ENCODE peak calls at places on chromosomes 1 and 21, in five cellular contexts. One of them, this sample, is unnamed.

GRCh38 chr1:19596065-19596718 is 47.9 kb upstream of the NBL1 start:
- DNase-seq in heart left ventricle: no peak
- DNase-seq in stromal cell of bone marrow: no peak
- DNase-seq in stimulated activated CD8-positive, alpha-beta memory T cell treated with anti-CD3 and anti-CD28 coated beads, Interleukin-15, amount 100 ng/mL, for 4 hours: no peak
- DNase-seq in left cardiac atrium: no peak
- DNase-seq in this sample: no peak

GRCh38 chr1:151829352-151830046 is 2.1 kb downstream of the RORC start:
- DNase-seq in heart left ventricle: peak
- DNase-seq in stromal cell of bone marrow: no peak
- DNase-seq in stimulated activated CD8-positive, alpha-beta memory T cell treated with anti-CD3 and anti-CD28 coated beads, Interleukin-15, amount 100 ng/mL, for 4 hours: no peak
- DNase-seq in left cardiac atrium: no peak
- DNase-seq in this sample: no peak

GRCh38 chr1:232352366-232352765 is 277.6 kb downstream of the SIPA1L2 start:
- DNase-seq in heart left ventricle: no peak
- DNase-seq in stromal cell of bone marrow: no peak
- DNase-seq in stimulated activated CD8-positive, alpha-beta memory T cell treated with anti-CD3 and anti-CD28 coated beads, Interleukin-15, amount 100 ng/mL, for 4 hours: no peak
- DNase-seq in left cardiac atrium: no peak
- DNase-seq in this sample: no peak

GRCh38 chr21:31254131-31254530 is 89.9 kb downstream of the TIAM1 start:
- DNase-seq in heart left ventricle: no peak
- DNase-seq in stromal cell of bone marrow: no peak
- DNase-seq in stimulated activated CD8-positive, alpha-beta memory T cell treated with anti-CD3 and anti-CD28 coated beads, Interleukin-15, amount 100 ng/mL, for 4 hours: no peak
- DNase-seq in left cardiac atrium: no peak
- DNase-seq in this sample: no peak

GRCh38 chr1:12386130-12386529 is 156.3 kb downstream of the VPS13D start:
- DNase-seq in heart left ventricle: no peak
- DNase-seq in stromal cell of bone marrow: no peak
- DNase-seq in stimulated activated CD8-positive, alpha-beta memory T cell treated with anti-CD3 and anti-CD28 coated beads, Interleukin-15, amount 100 ng/mL, for 4 hours: no peak
- DNase-seq in left cardiac atrium: no peak
- DNase-seq in this sample: no peak

GRCh38 chr1:192516776-192517297 is 58.7 kb upstream of the RGS1 start:
- DNase-seq in heart left ventricle: no peak
- DNase-seq in stromal cell of bone marrow: no peak
- DNase-seq in stimulated activated CD8-positive, alpha-beta memory T cell treated with anti-CD3 and anti-CD28 coated beads, Interleukin-15, amount 100 ng/mL, for 4 hours: peak
- DNase-seq in left cardiac atrium: no peak
- DNase-seq in this sample: peak

GRCh38 chr1:2044510-2045319 is 5.5 kb upstream of the PRKCZ start:
- DNase-seq in heart left ventricle: peak
- DNase-seq in stromal cell of bone marrow: no peak
- DNase-seq in stimulated activated CD8-positive, alpha-beta memory T cell treated with anti-CD3 and anti-CD28 coated beads, Interleukin-15, amount 100 ng/mL, for 4 hours: peak
- DNase-seq in left cardiac atrium: peak
- DNase-seq in this sample: no peak

GRCh38 chr1:59788825-59789224 is 25.9 kb upstream of the HOOK1 start:
- DNase-seq in heart left ventricle: no peak
- DNase-seq in stromal cell of bone marrow: no peak
- DNase-seq in stimulated activated CD8-positive, alpha-beta memory T cell treated with anti-CD3 and anti-CD28 coated beads, Interleukin-15, amount 100 ng/mL, for 4 hours: no peak
- DNase-seq in left cardiac atrium: no peak
- DNase-seq in this sample: no peak

GRCh38 chr1:89609781-89610456 is 23.0 kb upstream of the LRRC8C start:
- DNase-seq in heart left ventricle: no peak
- DNase-seq in stromal cell of bone marrow: no peak
- DNase-seq in stimulated activated CD8-positive, alpha-beta memory T cell treated with anti-CD3 and anti-CD28 coated beads, Interleukin-15, amount 100 ng/mL, for 4 hours: no peak
- DNase-seq in left cardiac atrium: peak
- DNase-seq in this sample: no peak

GRCh38 chr1:101316276-101316675 is 79.5 kb downstream of the S1PR1 start:
- DNase-seq in heart left ventricle: no peak
- DNase-seq in stromal cell of bone marrow: no peak
- DNase-seq in stimulated activated CD8-positive, alpha-beta memory T cell treated with anti-CD3 and anti-CD28 coated beads, Interleukin-15, amount 100 ng/mL, for 4 hours: no peak
- DNase-seq in left cardiac atrium: no peak
- DNase-seq in this sample: no peak

GRCh38 chr1:46488343-46489168 is 1.1 kb upstream of the DMBX1 start:
- DNase-seq in heart left ventricle: peak
- DNase-seq in stromal cell of bone marrow: no peak
- DNase-seq in stimulated activated CD8-positive, alpha-beta memory T cell treated with anti-CD3 and anti-CD28 coated beads, Interleukin-15, amount 100 ng/mL, for 4 hours: no peak
- DNase-seq in left cardiac atrium: no peak
- DNase-seq in this sample: no peak

GRCh38 chr1:77434972-77435371 is 153.2 kb downstream of the AK5 start:
- DNase-seq in heart left ventricle: no peak
- DNase-seq in stromal cell of bone marrow: no peak
- DNase-seq in stimulated activated CD8-positive, alpha-beta memory T cell treated with anti-CD3 and anti-CD28 coated beads, Interleukin-15, amount 100 ng/mL, for 4 hours: no peak
- DNase-seq in left cardiac atrium: no peak
- DNase-seq in this sample: no peak

GRCh38 chr1:68493193-68493592 is 3.7 kb downstream of the DEPDC1 start:
- DNase-seq in heart left ventricle: no peak
- DNase-seq in stromal cell of bone marrow: no peak
- DNase-seq in stimulated activated CD8-positive, alpha-beta memory T cell treated with anti-CD3 and anti-CD28 coated beads, Interleukin-15, amount 100 ng/mL, for 4 hours: no peak
- DNase-seq in left cardiac atrium: no peak
- DNase-seq in this sample: no peak

GRCh38 chr1:120178799-120179419 is 2.6 kb upstream of the SEC22B start:
- DNase-seq in heart left ventricle: no peak
- DNase-seq in stromal cell of bone marrow: peak
- DNase-seq in stimulated activated CD8-positive, alpha-beta memory T cell treated with anti-CD3 and anti-CD28 coated beads, Interleukin-15, amount 100 ng/mL, for 4 hours: no peak
- DNase-seq in left cardiac atrium: no peak
- DNase-seq in this sample: no peak

GRCh38 chr21:39676054-39676771 is 63.5 kb downstream of the B3GALT5 start:
- DNase-seq in heart left ventricle: no peak
- DNase-seq in stromal cell of bone marrow: peak
- DNase-seq in stimulated activated CD8-positive, alpha-beta memory T cell treated with anti-CD3 and anti-CD28 coated beads, Interleukin-15, amount 100 ng/mL, for 4 hours: no peak
- DNase-seq in left cardiac atrium: no peak
- DNase-seq in this sample: peak

GRCh38 chr1:5704785-5705514 is 287.3 kb downstream of the NPHP4 start:
- DNase-seq in heart left ventricle: no peak
- DNase-seq in stromal cell of bone marrow: no peak
- DNase-seq in stimulated activated CD8-positive, alpha-beta memory T cell treated with anti-CD3 and anti-CD28 coated beads, Interleukin-15, amount 100 ng/mL, for 4 hours: no peak
- DNase-seq in left cardiac atrium: no peak
- DNase-seq in this sample: no peak

GRCh38 chr1:1421147-1421906 is at the start of gene ANKRD65:
- DNase-seq in heart left ventricle: peak
- DNase-seq in stromal cell of bone marrow: no peak
- DNase-seq in stimulated activated CD8-positive, alpha-beta memory T cell treated with anti-CD3 and anti-CD28 coated beads, Interleukin-15, amount 100 ng/mL, for 4 hours: no peak
- DNase-seq in left cardiac atrium: peak
- DNase-seq in this sample: no peak

GRCh38 chr1:204828352-204828850 is 42.3 kb upstream of the NFASC start:
- DNase-seq in heart left ventricle: peak
- DNase-seq in stromal cell of bone marrow: peak
- DNase-seq in stimulated activated CD8-positive, alpha-beta memory T cell treated with anti-CD3 and anti-CD28 coated beads, Interleukin-15, amount 100 ng/mL, for 4 hours: no peak
- DNase-seq in left cardiac atrium: peak
- DNase-seq in this sample: peak

GRCh38 chr1:2300851-2301606 is 72.9 kb downstream of the SKI start:
- DNase-seq in heart left ventricle: peak
- DNase-seq in stromal cell of bone marrow: peak
- DNase-seq in stimulated activated CD8-positive, alpha-beta memory T cell treated with anti-CD3 and anti-CD28 coated beads, Interleukin-15, amount 100 ng/mL, for 4 hours: peak
- DNase-seq in left cardiac atrium: peak
- DNase-seq in this sample: no peak

GRCh38 chr1:17765444-17766411 is 10.6 kb downstream of the ACTL8 start:
- DNase-seq in heart left ventricle: no peak
- DNase-seq in stromal cell of bone marrow: peak
- DNase-seq in stimulated activated CD8-positive, alpha-beta memory T cell treated with anti-CD3 and anti-CD28 coated beads, Interleukin-15, amount 100 ng/mL, for 4 hours: no peak
- DNase-seq in left cardiac atrium: peak
- DNase-seq in this sample: peak

GRCh38 chr1:197343663-197344273 is 75.7 kb downstream of the CRB1 start:
- DNase-seq in heart left ventricle: no peak
- DNase-seq in stromal cell of bone marrow: no peak
- DNase-seq in stimulated activated CD8-positive, alpha-beta memory T cell treated with anti-CD3 and anti-CD28 coated beads, Interleukin-15, amount 100 ng/mL, for 4 hours: no peak
- DNase-seq in left cardiac atrium: no peak
- DNase-seq in this sample: no peak

GRCh38 chr21:20570824-20571232 is 427.4 kb upstream of the NCAM2 start:
- DNase-seq in heart left ventricle: no peak
- DNase-seq in stromal cell of bone marrow: no peak
- DNase-seq in stimulated activated CD8-positive, alpha-beta memory T cell treated with anti-CD3 and anti-CD28 coated beads, Interleukin-15, amount 100 ng/mL, for 4 hours: no peak
- DNase-seq in left cardiac atrium: no peak
- DNase-seq in this sample: no peak

GRCh38 chr1:22044690-22045420 is 7.7 kb upstream of the CDC42 start:
- DNase-seq in heart left ventricle: no peak
- DNase-seq in stromal cell of bone marrow: peak
- DNase-seq in stimulated activated CD8-positive, alpha-beta memory T cell treated with anti-CD3 and anti-CD28 coated beads, Interleukin-15, amount 100 ng/mL, for 4 hours: no peak
- DNase-seq in left cardiac atrium: no peak
- DNase-seq in this sample: peak

GRCh38 chr1:151499930-151500329 is 11.3 kb upstream of the CGN start:
- DNase-seq in heart left ventricle: no peak
- DNase-seq in stromal cell of bone marrow: no peak
- DNase-seq in stimulated activated CD8-positive, alpha-beta memory T cell treated with anti-CD3 and anti-CD28 coated beads, Interleukin-15, amount 100 ng/mL, for 4 hours: no peak
- DNase-seq in left cardiac atrium: no peak
- DNase-seq in this sample: no peak

GRCh38 chr1:46622341-46622740 is 5.7 kb upstream of the MOB3C start:
- DNase-seq in heart left ventricle: no peak
- DNase-seq in stromal cell of bone marrow: peak
- DNase-seq in stimulated activated CD8-positive, alpha-beta memory T cell treated with anti-CD3 and anti-CD28 coated beads, Interleukin-15, amount 100 ng/mL, for 4 hours: no peak
- DNase-seq in left cardiac atrium: no peak
- DNase-seq in this sample: no peak

GRCh38 chr1:54965624-54966340 is 14.6 kb upstream of the TMEM61 start:
- DNase-seq in heart left ventricle: no peak
- DNase-seq in stromal cell of bone marrow: no peak
- DNase-seq in stimulated activated CD8-positive, alpha-beta memory T cell treated with anti-CD3 and anti-CD28 coated beads, Interleukin-15, amount 100 ng/mL, for 4 hours: no peak
- DNase-seq in left cardiac atrium: peak
- DNase-seq in this sample: no peak

GRCh38 chr1:26069941-26070807 is 2.7 kb upstream of the TRIM63 start:
- DNase-seq in heart left ventricle: no peak
- DNase-seq in stromal cell of bone marrow: no peak
- DNase-seq in stimulated activated CD8-positive, alpha-beta memory T cell treated with anti-CD3 and anti-CD28 coated beads, Interleukin-15, amount 100 ng/mL, for 4 hours: no peak
- DNase-seq in left cardiac atrium: no peak
- DNase-seq in this sample: no peak

GRCh38 chr1:109935451-109935900 is 24.8 kb downstream of the CSF1 start:
- DNase-seq in heart left ventricle: no peak
- DNase-seq in stromal cell of bone marrow: no peak
- DNase-seq in stimulated activated CD8-positive, alpha-beta memory T cell treated with anti-CD3 and anti-CD28 coated beads, Interleukin-15, amount 100 ng/mL, for 4 hours: no peak
- DNase-seq in left cardiac atrium: no peak
- DNase-seq in this sample: no peak

GRCh38 chr1:86811128-86811527 is 102.8 kb downstream of the SELENOF start:
- DNase-seq in heart left ventricle: no peak
- DNase-seq in stromal cell of bone marrow: no peak
- DNase-seq in stimulated activated CD8-positive, alpha-beta memory T cell treated with anti-CD3 and anti-CD28 coated beads, Interleukin-15, amount 100 ng/mL, for 4 hours: no peak
- DNase-seq in left cardiac atrium: no peak
- DNase-seq in this sample: no peak